ENCODE peak calls at places on chromosomes 2 and 18, in four cellular contexts. W is H1, G is GM12878, Q is K562. L is an unnamed sample.
A peak's percentile ranks its signal among the peaks of the same experiment; 100 is the strongest.

GRCh38 chr2:205198130-205198505 is 484.2 kb upstream of the NRP2 start:
- DNase-seq in Q (no peak), W (no peak), G (no peak), L (no peak)

GRCh38 chr2:24768013-24768412 is 25.2 kb downstream of the PTRHD1 start:
- DNase-seq in G (no peak), Q (no peak), W (no peak), L (no peak)

GRCh38 chr2:128549094-128549493 is 230.4 kb upstream of the HS6ST1 start:
- DNase-seq in W (no peak), G (no peak), Q (no peak), L (no peak)

GRCh38 chr2:3305952-3306351 is 71.7 kb downstream of the EIPR1 start:
- DNase-seq in Q (no peak), G (no peak), W (no peak), L (no peak)

GRCh38 chr18:61025596-61025995 is 307.6 kb upstream of the CDH20 start:
- DNase-seq in G (no peak), Q (no peak), W (no peak), L (no peak)

GRCh38 chr2:207291287-207292249 is 125.8 kb upstream of the KLF7 start:
- DNase-seq in W (no peak), G (no peak), Q (no peak), L (no peak)

GRCh38 chr2:202378001-202378400 is 1.9 kb downstream of the BMPR2 start:
- DNase-seq in W (no peak), G (no peak), Q (no peak), L (no peak)

GRCh38 chr18:45248240-45248903 is 366.9 kb upstream of the SLC14A2 start:
- DNase-seq in W (no peak), G (no peak), Q (no peak), L (no peak)

GRCh38 chr2:174605687-174606086 is 8.1 kb upstream of the WIPF1 start:
- DNase-seq in W (no peak), G (no peak), Q (no peak), L (no peak)

GRCh38 chr2:182426082-182426914 is 538 bp downstream of the PDE1A start:
- DNase-seq in G (no peak), W (no peak), Q (no peak), L (no peak)

GRCh38 chr2:128374001-128374710 is 55.5 kb upstream of the HS6ST1 start:
- DNase-seq in Q (no peak), G (no peak), W (no peak), L (peak; percentile 32)

GRCh38 chr2:210541280-210541902 is 15.0 kb upstream of the CPS1 start:
- DNase-seq in Q (no peak), W (no peak), G (no peak), L (peak; percentile 95)

GRCh38 chr2:218230882-218231281 is 13.9 kb downstream of the ARPC2 start:
- DNase-seq in Q (no peak), W (no peak), G (no peak), L (peak; percentile 70)

GRCh38 chr2:127740665-127741287 is 39.5 kb downstream of the SFT2D3 start:
- DNase-seq in W (no peak), G (no peak), Q (no peak), L (no peak)

GRCh38 chr2:242012956-242013764 is 143.6 kb downstream of the RTP5 start:
- DNase-seq in Q (no peak), G (no peak), W (no peak), L (no peak)

GRCh38 chr2:107412209-107412904 is 414.3 kb upstream of the RGPD4 start:
- DNase-seq in G (no peak), Q (no peak), W (no peak), L (no peak)

GRCh38 chr2:44071454-44072046 is 75.8 kb upstream of the LRPPRC start:
- DNase-seq in Q (no peak), G (peak; percentile 21), W (no peak), L (no peak)

GRCh38 chr2:218983263-218983970 is 1.6 kb downstream of the FEV start:
- DNase-seq in G (no peak), W (no peak), Q (no peak), L (no peak)

GRCh38 chr2:202346180-202346579 is 29.9 kb upstream of the BMPR2 start:
- DNase-seq in G (no peak), Q (no peak), W (no peak), L (no peak)

GRCh38 chr2:150466770-150467640 is 20.5 kb downstream of the RND3 start:
- DNase-seq in W (no peak), G (no peak), Q (no peak), L (no peak)
- TF ChIP-seq CREB1 in W (no peak), G (no peak), Q (no peak), L (no peak)

GRCh38 chr2:65177754-65178442 is 48.0 kb upstream of the RAB1A start:
- DNase-seq in W (peak; percentile 28), G (no peak), Q (no peak), L (no peak)
- TF ChIP-seq POLR2A in W (no peak), G (no peak), Q (no peak), L (no peak)

GRCh38 chr2:144780983-144781382 is 261.1 kb upstream of the ZEB2 start:
- DNase-seq in W (no peak), Q (peak; percentile 14), G (no peak), L (no peak)
- TF ChIP-seq CREB1 in W (no peak), Q (no peak), G (no peak), L (no peak)

GRCh38 chr18:58470292-58470691 is 158.6 kb downstream of the ALPK2 start:
- DNase-seq in W (no peak), G (no peak), Q (no peak), L (no peak)

GRCh38 chr18:58466636-58467205 is 162.2 kb downstream of the ALPK2 start:
- DNase-seq in W (no peak), G (no peak), Q (no peak), L (no peak)

GRCh38 chr18:58464104-58464625 is 164.7 kb downstream of the ALPK2 start:
- DNase-seq in W (no peak), G (no peak), Q (no peak), L (no peak)

GRCh38 chr18:58473071-58473470 is 155.8 kb downstream of the ALPK2 start:
- DNase-seq in Q (no peak), W (no peak), G (no peak), L (no peak)

DNA sequence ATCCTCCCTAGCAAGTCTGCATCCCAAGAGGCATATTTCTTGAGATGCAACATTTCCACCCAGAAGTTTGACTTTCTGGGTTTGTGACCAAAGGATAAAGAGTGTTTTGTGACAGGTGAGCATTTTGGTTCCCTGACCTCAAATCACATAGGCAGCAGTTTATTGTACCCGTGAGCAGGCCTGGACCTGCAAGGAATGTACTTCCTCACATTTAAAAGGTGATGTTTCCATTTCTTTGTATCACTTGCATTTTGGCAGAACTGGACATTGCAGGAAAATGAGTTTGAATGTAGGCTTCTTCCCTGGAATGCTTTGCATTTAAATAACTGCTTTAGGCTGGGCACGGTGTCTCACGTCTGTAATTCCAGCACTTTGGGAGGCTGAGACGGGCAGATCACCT is 160.7 kb downstream of the ALPK2 start:
- DNase-seq in G (no peak), W (no peak), Q (no peak), L (no peak)
- TF ChIP-seq POLR2A in G (no peak), W (no peak), Q (no peak), L (no peak)